ENCODE peak calls at places on chromosomes 13 and 19, in eight cellular contexts. I, X, P, V, U, F, H and M are unnamed samples.

GRCh38 chr13:112995395-112996091 is 26.5 kb downstream of the MCF2L start:
- DNase-seq in F (no peak), U (no peak), P (no peak), X (peak), V (no peak), I (no peak), H (no peak), M (no peak)

GRCh38 chr19:4012975-4013634 is 5.6 kb downstream of the PIAS4 start:
- DNase-seq in F (no peak), U (no peak), V (no peak), H (no peak), P (no peak), X (no peak), I (no peak), M (no peak)

GRCh38 chr13:54183728-54184127 is 1155.1 kb downstream of the OLFM4 start:
- DNase-seq in I (no peak), H (no peak), U (no peak), V (no peak), F (no peak), X (no peak), P (no peak), M (no peak)

GRCh38 chr19:15449620-15450527 is at the start of gene WIZ:
- DNase-seq in V (peak), H (no peak), U (peak), P (peak), F (peak), I (peak), X (peak), M (peak)

GRCh38 chr13:83372786-83373185 is 509.5 kb downstream of the SLITRK1 start:
- DNase-seq in H (no peak), I (no peak), F (no peak), X (no peak), V (no peak), P (no peak), U (no peak), M (no peak)

GRCh38 chr19:18330865-18331264 is 8.0 kb upstream of the LSM4 start:
- DNase-seq in P (no peak), I (no peak), F (no peak), U (no peak), V (no peak), X (no peak), H (no peak), M (no peak)

GRCh38 chr13:113907637-113908617 is 44.1 kb upstream of the GAS6 start:
- DNase-seq in X (no peak), I (peak), F (no peak), P (no peak), H (peak), V (peak), U (no peak), M (no peak)

GRCh38 chr13:112152846-112153245 is 85.9 kb downstream of the SOX1 start:
- DNase-seq in H (no peak), U (no peak), V (no peak), I (no peak), X (no peak), P (no peak), F (no peak), M (no peak)

GRCh38 chr19:51375504-51376221 is 3.2 kb upstream of the NKG7 start:
- DNase-seq in H (no peak), I (no peak), X (no peak), V (no peak), U (no peak), F (peak), P (peak), M (no peak)

GRCh38 chr19:48418317-48419064 is 25.0 kb downstream of the GRIN2D start:
- DNase-seq in U (no peak), X (no peak), P (no peak), H (no peak), F (no peak), V (peak), I (peak), M (peak)

GRCh38 chr19:47107201-47107952 is 6.2 kb downstream of the ZC3H4 start:
- DNase-seq in P (peak), I (no peak), F (peak), U (peak), V (no peak), X (no peak), H (no peak), M (no peak)

GRCh38 chr19:33998739-33999345 is 173.5 kb upstream of the LSM14A start:
- DNase-seq in F (no peak), V (no peak), X (no peak), P (no peak), I (peak), U (no peak), H (no peak), M (peak)

GRCh38 chr13:39377699-39378098 is 225.3 kb downstream of the LHFPL6 start:
- DNase-seq in V (no peak), P (no peak), U (no peak), I (no peak), F (no peak), H (no peak), X (no peak), M (no peak)

GRCh38 chr13:53068841-53069520 is 40.4 kb downstream of the OLFM4 start:
- DNase-seq in U (peak), P (no peak), V (no peak), I (no peak), F (no peak), H (no peak), X (no peak), M (no peak)

GRCh38 chr13:109874921-109875454 is 88.6 kb upstream of the IRS2 start:
- DNase-seq in I (peak), F (no peak), P (no peak), H (no peak), V (peak), U (no peak), X (no peak), M (peak)

GRCh38 chr13:101711307-101712025 is 259.0 kb downstream of the ITGBL1 start:
- DNase-seq in U (no peak), I (no peak), H (no peak), V (no peak), F (no peak), X (no peak), P (no peak), M (peak)

GRCh38 chr19:15248648-15249559 is 16.7 kb upstream of the EPHX3 start:
- DNase-seq in I (peak), F (no peak), P (no peak), H (no peak), U (no peak), V (peak), X (peak), M (peak)

GRCh38 chr19:13996928-13997636 is 9.0 kb downstream of the RFX1 start:
- DNase-seq in V (peak), P (no peak), F (no peak), H (no peak), U (no peak), X (no peak), I (no peak), M (no peak)

GRCh38 chr13:35598790-35599369 is 122.4 kb upstream of the MAB21L1 start:
- DNase-seq in P (no peak), F (no peak), V (no peak), I (peak), H (no peak), X (no peak), U (no peak), M (peak)

GRCh38 chr13:101706651-101707050 is 254.2 kb downstream of the ITGBL1 start:
- DNase-seq in I (peak), V (peak), X (no peak), P (peak), U (no peak), F (peak), H (peak), M (peak)

GRCh38 chr19:5156231-5156986 is 184.2 kb downstream of the PTPRS start:
- DNase-seq in I (no peak), P (no peak), F (no peak), X (no peak), V (no peak), H (no peak), U (no peak), M (peak)

GRCh38 chr19:48992571-48993174 is 436 bp downstream of the GYS1 start:
- DNase-seq in P (no peak), X (no peak), F (peak), I (no peak), U (no peak), V (no peak), H (no peak), M (no peak)

GRCh38 chr13:20607015-20607414 is 40.1 kb downstream of the IFT88 start:
- DNase-seq in H (no peak), I (no peak), F (no peak), V (no peak), U (no peak), P (no peak), X (no peak), M (no peak)

GRCh38 chr19:41298327-41298964 is 11.5 kb upstream of the CCDC97 start:
- DNase-seq in I (peak), X (peak), U (no peak), F (no peak), P (peak), V (peak), H (peak), M (peak)

GRCh38 chr19:5246554-5247155 is 94.0 kb downstream of the PTPRS start:
- DNase-seq in P (peak), H (no peak), X (no peak), I (peak), V (no peak), F (no peak), U (no peak), M (no peak)

GRCh38 chr13:99590519-99591011 is 89.3 kb downstream of the TM9SF2 start:
- DNase-seq in F (no peak), P (no peak), V (peak), X (no peak), H (no peak), U (no peak), I (peak), M (peak)

GRCh38 chr13:110213461-110214074 is 93.4 kb downstream of the COL4A1 start:
- DNase-seq in U (no peak), F (no peak), P (no peak), H (no peak), I (no peak), X (no peak), V (no peak), M (no peak)

GRCh38 chr19:46225558-46226004 is 4.0 kb upstream of the IGFL1 start:
- DNase-seq in H (no peak), V (no peak), P (peak), F (peak), U (no peak), I (peak), X (no peak), M (peak)

GRCh38 chr19:32010071-32010470 is 335.3 kb upstream of the ZNF507 start:
- DNase-seq in F (no peak), P (no peak), I (no peak), H (no peak), U (no peak), X (no peak), V (no peak), M (no peak)

GRCh38 chr13:113415825-113416224 is 37.5 kb downstream of the ADPRHL1 start:
- DNase-seq in H (no peak), X (no peak), F (no peak), V (no peak), P (no peak), U (no peak), I (no peak), M (no peak)

GRCh38 chr13:106471957-106472543 is 63.4 kb downstream of the EFNB2 start:
- DNase-seq in F (no peak), U (no peak), P (no peak), H (peak), V (peak), X (no peak), I (peak), M (peak)

GRCh38 chr19:48858984-48859710 is 9.3 kb downstream of the PLEKHA4 start:
- DNase-seq in P (peak), V (no peak), F (peak), H (no peak), U (no peak), I (no peak), X (peak), M (no peak)

GRCh38 chr19:14072535-14073231 is at the start of gene MISP3:
- DNase-seq in F (peak), H (no peak), V (no peak), I (peak), U (no peak), P (peak), X (peak), M (no peak)

GRCh38 chr13:112618501-112618900 is 30.5 kb upstream of the TUBGCP3 start:
- DNase-seq in U (no peak), P (no peak), X (no peak), I (no peak), V (no peak), H (no peak), F (no peak), M (no peak)

GRCh38 chr19:56765107-56765506 is 75.4 kb downstream of the PEG3 start:
- DNase-seq in F (peak), H (no peak), X (peak), V (no peak), U (peak), P (peak), I (no peak), M (no peak)

GRCh38 chr13:107025991-107026390 is 458.1 kb upstream of the ARGLU1 start:
- DNase-seq in X (peak), U (no peak), H (no peak), F (no peak), P (no peak), V (peak), I (peak), M (no peak)